ENCODE peak calls at places on chromosomes 4 and X, in ten cellular contexts. B is NCI-H2171; P is naive thymus-derived CD4-positive, alpha-beta T cell; Y is NCI-H345; S is AG04450; O is fibroblast of lung; J is NCI-H146; A is Jurkat, Clone E6-1; V is astrocyte of the spinal cord; U is stimulated activated CD8-positive, alpha-beta memory T cell treated with anti-CD3 and anti-CD28 coated beads, Interleukin-2, amount 100 ng/mL, for 48 hours. D is an unnamed sample.

GRCh38 chr4:152128356-152128755 is 367.5 kb upstream of the GATB start:
- DNase-seq in J (no peak), Y (no peak), O (no peak), A (no peak), V (no peak), S (no peak), P (no peak), B (no peak), U (no peak), D (no peak)

GRCh38 chr4:21949073-21949457 is 493 bp upstream of the KCNIP4 start:
- DNase-seq in V (no peak), S (no peak), U (no peak), A (no peak), B (no peak), Y (peak; percentile 35), O (peak; percentile 9), J (no peak), P (no peak), D (no peak)

GRCh38 chr4:83207497-83208105 is 77.0 kb downstream of the COQ2 start:
- DNase-seq in P (no peak), U (no peak), S (peak; percentile 36), J (no peak), O (peak; percentile 91), V (peak; percentile 61), Y (no peak), A (no peak), B (no peak), D (no peak)

GRCh38 chr4:165378763-165379631 is at the start of gene CPE:
- DNase-seq in V (peak; percentile 83), B (peak; percentile 65), S (no peak), A (no peak), Y (peak; percentile 67), P (peak; percentile 57), J (peak; percentile 89), O (peak; percentile 78), U (peak; percentile 39), D (peak; percentile 7)

GRCh38 chr4:10002278-10002677 is 19.0 kb downstream of the SLC2A9 start:
- DNase-seq in S (no peak), J (no peak), O (no peak), B (no peak), V (no peak), A (no peak), U (no peak), Y (no peak), P (no peak), D (no peak)

GRCh38 chr4:173013232-173013932 is 155.2 kb upstream of the GALNT7 start:
- DNase-seq in O (peak; percentile 22), A (peak; percentile 54), Y (peak; percentile 28), U (peak; percentile 8), P (peak; percentile 50), B (no peak), S (no peak), J (peak; percentile 17), V (peak; percentile 66), D (peak; percentile 31)

GRCh38 chr4:168059251-168059650 is 33.1 kb upstream of the ANXA10 start:
- DNase-seq in A (no peak), U (no peak), S (peak; percentile 15), Y (no peak), B (no peak), P (no peak), J (no peak), O (peak; percentile 76), V (peak; percentile 62), D (no peak)

GRCh38 chrX:10158279-10158939 is 1.6 kb downstream of the CLCN4 start:
- DNase-seq in P (no peak), Y (peak; percentile 72), O (no peak), B (peak; percentile 7), J (peak; percentile 79), A (no peak), V (no peak), U (no peak), S (no peak), D (no peak)

GRCh38 chr4:25786497-25787065 is 76.2 kb downstream of the SEL1L3 start:
- DNase-seq in O (peak; percentile 47), B (no peak), A (no peak), V (peak; percentile 17), U (no peak), Y (no peak), J (no peak), P (no peak), S (peak; percentile 24), D (no peak)

GRCh38 chr4:149077142-149077541 is 634.9 kb upstream of the NR3C2 start:
- DNase-seq in Y (no peak), B (no peak), V (no peak), O (peak; percentile 23), P (no peak), S (no peak), J (no peak), U (no peak), A (no peak), D (no peak)

GRCh38 chr4:117421706-117422105 is 336.3 kb upstream of the TRAM1L1 start:
- DNase-seq in O (no peak), J (no peak), Y (no peak), S (no peak), V (no peak), B (no peak), U (no peak), P (no peak), A (no peak), D (no peak)

GRCh38 chrX:113833096-113833495 is 750.8 kb upstream of the HTR2C start:
- DNase-seq in J (no peak), Y (no peak), O (peak; percentile 16), V (no peak), A (no peak), U (no peak), B (no peak), S (no peak), P (no peak), D (no peak)